ENCODE peak calls at places on chromosomes 2 and 18, in five cellular contexts. C is cardiac muscle cell, M is right cardiac atrium, T is GM23248, Z is astrocyte. L is an unnamed sample.

GRCh38 chr2:134458454-134458853 is 204.6 kb downstream of the MGAT5 start:
- DNase-seq in M (no peak), C (no peak), Z (no peak), T (no peak), L (no peak)

GRCh38 chr18:65750421-65751144 is at the start of gene CDH7:
- DNase-seq in M (peak; percentile 41), C (peak; percentile 72), T (no peak), Z (no peak), L (no peak)

GRCh38 chr18:75489493-75490190 is 62.1 kb upstream of the SMIM21 start:
- DNase-seq in C (no peak), M (no peak), T (peak; percentile 96), Z (peak; percentile 98), L (no peak)

GRCh38 chr18:5891361-5892215 is 3.7 kb downstream of the TMEM200C start:
- DNase-seq in M (peak; percentile 30), T (no peak), Z (no peak), C (no peak), L (no peak)

GRCh38 chr2:16069933-16070647 is 129.7 kb downstream of the MYCN start:
- DNase-seq in T (no peak), M (peak; percentile 70), C (no peak), Z (no peak), L (peak; percentile 74)

GRCh38 chr18:23650963-23651927 is 11.5 kb downstream of the ANKRD29 start:
- DNase-seq in T (peak; percentile 95), Z (peak; percentile 86), C (peak; percentile 48), M (no peak), L (no peak)

GRCh38 chr2:101546376-101547058 is 71.6 kb upstream of the RFX8 start:
- DNase-seq in Z (peak; percentile 74), M (no peak), C (no peak), T (peak; percentile 80), L (no peak)

GRCh38 chr2:31515586-31515985 is 65.2 kb downstream of the SRD5A2 start:
- DNase-seq in T (no peak), Z (no peak), C (no peak), M (no peak), L (no peak)

GRCh38 chr2:18518116-18519111 is 42.0 kb downstream of the RDH14 start:
- DNase-seq in T (peak; percentile 64), M (no peak), C (no peak), Z (peak; percentile 59), L (no peak)

GRCh38 chr2:205765147-205765546 is 82.8 kb downstream of the NRP2 start:
- DNase-seq in M (no peak), Z (no peak), C (no peak), T (no peak), L (no peak)

GRCh38 chr2:205764502-205764815 is 82.2 kb downstream of the NRP2 start:
- DNase-seq in M (peak; percentile 54), C (no peak), Z (no peak), T (no peak), L (no peak)

GRCh38 chr2:205759732-205760516 is 77.6 kb downstream of the NRP2 start:
- DNase-seq in T (no peak), M (no peak), C (no peak), Z (no peak), L (no peak)

GRCh38 chr2:205763708-205764501 is 81.6 kb downstream of the NRP2 start:
- DNase-seq in T (peak; percentile 94), Z (peak; percentile 94), M (peak; percentile 81), C (peak; percentile 57), L (no peak)

GRCh38 chr2:205762883-205763282 is 80.6 kb downstream of the NRP2 start:
- DNase-seq in Z (no peak), C (no peak), M (no peak), T (peak; percentile 55), L (no peak)
- H3K27ac ChIP-seq in Z (peak overlapping the region; percentile 89), C (no peak overlapping the region), M (no peak overlapping the region), T (no peak overlapping the region), L (no peak overlapping the region)

GRCh38 chr2:144403940-144404339 is 116.0 kb downstream of the ZEB2 start:
- DNase-seq in T (no peak), M (peak; percentile 76), C (no peak), Z (no peak), L (no peak)

GRCh38 chr2:144407262-144407661 is 112.7 kb downstream of the ZEB2 start:
- DNase-seq in Z (no peak), C (no peak), M (no peak), T (no peak), L (no peak)

GRCh38 chr2:144405313-144405710 is 114.6 kb downstream of the ZEB2 start:
- DNase-seq in Z (no peak), T (no peak), C (no peak), M (no peak), L (no peak)

GRCh38 chr2:144404621-144405312 is 115.2 kb downstream of the ZEB2 start:
- DNase-seq in Z (no peak), M (peak; percentile 30), C (no peak), T (no peak), L (no peak)

DNA sequence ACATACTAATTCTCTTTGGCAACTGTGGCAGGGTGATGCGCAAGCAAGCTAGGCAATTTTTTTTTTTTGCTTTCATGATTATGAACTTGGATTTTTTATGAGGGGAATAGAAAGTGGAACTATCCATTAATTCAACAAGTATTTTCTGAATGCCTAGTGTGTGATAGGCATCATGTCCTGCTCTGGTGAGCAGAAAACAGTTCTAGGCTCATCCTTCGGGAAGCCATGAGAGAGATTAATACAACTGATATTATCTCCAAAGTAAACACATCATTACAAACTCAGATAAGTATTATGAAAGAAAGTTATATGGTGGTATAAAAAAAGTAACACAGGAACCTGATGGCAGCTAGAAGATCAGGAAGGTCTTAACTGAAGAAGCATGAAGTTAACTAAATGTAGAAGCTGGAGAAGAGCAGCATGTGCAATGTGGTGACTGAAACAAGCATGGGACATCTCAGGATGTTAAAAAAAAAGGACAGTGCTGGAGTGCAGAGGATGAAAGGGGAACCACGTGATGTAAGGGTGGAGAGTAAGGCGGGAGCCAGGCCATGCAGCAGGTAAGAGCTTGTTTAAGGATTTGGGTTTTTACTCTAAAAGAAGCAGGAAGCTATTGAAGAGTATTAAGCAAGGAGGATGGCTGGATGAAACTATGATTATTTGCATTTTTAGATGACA is 113.7 kb downstream of the ZEB2 start:
- DNase-seq in Z (no peak), C (no peak), T (no peak), M (no peak), L (no peak)
- H3K27ac ChIP-seq in Z (no peak overlapping the region), C (no peak overlapping the region), T (no peak overlapping the region), M (no peak overlapping the region), L (no peak overlapping the region)

DNA sequence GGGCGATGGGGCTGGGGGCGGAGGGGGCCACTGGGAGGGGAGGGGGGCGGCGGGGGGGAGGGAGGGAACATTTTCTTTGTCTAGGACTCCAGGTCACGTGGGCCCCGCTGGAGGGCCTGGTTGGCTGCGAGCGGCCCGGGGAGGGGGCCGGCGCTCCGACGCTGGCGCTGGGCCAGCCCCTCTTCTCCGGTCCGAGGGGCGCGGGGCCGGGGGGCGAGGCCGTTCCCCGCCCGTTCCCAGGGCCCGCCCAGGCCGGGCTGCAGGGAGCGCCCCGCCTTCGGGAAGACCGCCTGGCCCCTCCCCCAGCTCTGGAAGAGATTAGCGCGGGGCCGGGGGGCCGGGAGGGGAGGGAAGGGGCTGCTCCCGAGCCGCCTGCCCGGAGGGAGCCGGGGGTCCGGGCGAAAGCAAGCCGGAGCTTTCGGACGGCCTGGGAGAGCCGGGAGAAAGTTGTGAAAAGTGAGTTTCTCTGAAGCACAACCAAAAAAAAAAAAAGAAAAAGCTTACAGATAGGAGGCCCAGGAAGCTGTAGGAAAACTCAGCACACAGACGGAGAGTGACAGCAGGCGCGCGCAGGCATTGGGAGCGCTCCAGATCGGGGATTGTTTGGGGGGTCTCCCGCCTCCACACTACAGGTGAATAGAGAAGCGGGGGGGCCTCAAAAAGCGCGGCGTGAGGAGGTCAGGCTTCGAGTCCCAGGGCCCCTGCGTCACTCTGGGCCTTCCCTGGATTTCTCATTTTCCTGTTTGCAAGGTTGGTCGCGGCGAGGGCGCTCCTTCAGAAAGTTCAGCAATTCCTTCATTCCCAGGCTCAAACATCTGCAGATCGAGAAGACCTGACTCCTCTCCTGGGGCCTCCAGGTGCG is 84.1 kb upstream of the POMC start:
- DNase-seq in M (peak; percentile 90), T (peak; percentile 72), C (peak; percentile 95), Z (peak; percentile 44), L (no peak)
- H3K27ac ChIP-seq in M (peak overlapping the region; percentile 49), T (no peak overlapping the region), C (peak overlapping the region; percentile 91), Z (peak overlapping the region; percentile 49), L (peak overlapping the region; percentile 21)

GRCh38 chr18:73660931-73661330 is 486.7 kb downstream of the FBXO15 start:
- DNase-seq in C (no peak), M (no peak), Z (no peak), T (no peak), L (no peak)
- H3K27ac ChIP-seq in C (no peak overlapping the region), M (no peak overlapping the region), Z (no peak overlapping the region), T (no peak overlapping the region), L (no peak overlapping the region)

L was measured in substantia nigra.